ENCODE peak calls at places on chromosome 18, in six cellular contexts. J, D, E, Q, I and G are unnamed samples.

GRCh38 chr18:12236934-12237832 is 17.0 kb upstream of the CIDEA start:
- DNase-seq in J (peak), D (peak), E (peak), Q (peak), I (peak), G (peak)

GRCh38 chr18:48613589-48613988 is 74.8 kb downstream of the CTIF start:
- DNase-seq in J (no peak), D (no peak), E (no peak), Q (no peak), I (peak), G (peak)

GRCh38 chr18:36297419-36298112 is at the start of gene FHOD3:
- DNase-seq in J (peak), D (no peak), E (peak), Q (peak), I (peak), G (peak)

GRCh38 chr18:40877096-40877495 is 1077.9 kb upstream of the PIK3C3 start:
- DNase-seq in J (no peak), D (no peak), E (no peak), Q (no peak), I (no peak), G (no peak)

GRCh38 chr18:79515331-79515730 is 119.6 kb downstream of the NFATC1 start:
- DNase-seq in J (no peak), D (peak), E (no peak), Q (no peak), I (no peak), G (no peak)

GRCh38 chr18:13406049-13406615 is 187.6 kb downstream of the LDLRAD4 start:
- DNase-seq in J (no peak), D (peak), E (no peak), Q (no peak), I (no peak), G (no peak)

GRCh38 chr18:2143666-2144065 is 427.6 kb downstream of the METTL4 start:
- DNase-seq in J (no peak), D (no peak), E (no peak), Q (no peak), I (no peak), G (no peak)

GRCh38 chr18:74796928-74797576 is 199.4 kb downstream of the ZNF407 start:
- DNase-seq in J (no peak), D (no peak), E (peak), Q (no peak), I (no peak), G (no peak)

GRCh38 chr18:49072524-49072934 is 121.8 kb upstream of the SMAD7 start:
- DNase-seq in J (no peak), D (no peak), E (no peak), Q (peak), I (no peak), G (no peak)

GRCh38 chr18:7598167-7599062 is 31.3 kb downstream of the PTPRM start:
- DNase-seq in J (no peak), D (no peak), E (no peak), Q (no peak), I (no peak), G (no peak)

GRCh38 chr18:59265246-59266018 is 7.8 kb downstream of the RAX start:
- DNase-seq in J (no peak), D (no peak), E (no peak), Q (peak), I (no peak), G (no peak)

GRCh38 chr18:32553640-32554039 is 83.0 kb upstream of the GAREM1 start:
- DNase-seq in J (no peak), D (no peak), E (no peak), Q (no peak), I (no peak), G (no peak)

GRCh38 chr18:551404-552061 is 28.6 kb upstream of the CETN1 start:
- DNase-seq in J (no peak), D (no peak), E (no peak), Q (no peak), I (no peak), G (no peak)

GRCh38 chr18:78145096-78145495 is 834.5 kb upstream of the SALL3 start:
- DNase-seq in J (no peak), D (no peak), E (no peak), Q (no peak), I (no peak), G (no peak)

GRCh38 chr18:40356153-40356552 is 1598.9 kb upstream of the PIK3C3 start:
- DNase-seq in J (no peak), D (no peak), E (no peak), Q (no peak), I (no peak), G (no peak)

GRCh38 chr18:70499218-70499691 is 210.4 kb downstream of the SOCS6 start:
- DNase-seq in J (peak), D (peak), E (no peak), Q (no peak), I (no peak), G (no peak)

GRCh38 chr18:37298816-37299215 is 266.8 kb downstream of the CELF4 start:
- DNase-seq in J (no peak), D (no peak), E (no peak), Q (no peak), I (no peak), G (no peak)

GRCh38 chr18:32289480-32290075 is 99.7 kb downstream of the MEP1B start:
- DNase-seq in J (no peak), D (no peak), E (no peak), Q (no peak), I (peak), G (peak)

GRCh38 chr18:68177807-68178702 is 536.9 kb downstream of the TMX3 start:
- DNase-seq in J (no peak), D (no peak), E (no peak), Q (no peak), I (no peak), G (no peak)

GRCh38 chr18:64720781-64721464 is 572.0 kb upstream of the LINC00305 start:
- DNase-seq in J (no peak), D (no peak), E (peak), Q (no peak), I (peak), G (no peak)

GRCh38 chr18:9835112-9835755 is 50.5 kb upstream of the TXNDC2 start:
- DNase-seq in J (no peak), D (no peak), E (no peak), Q (no peak), I (no peak), G (no peak)

GRCh38 chr18:79574938-79575525 is 104.6 kb upstream of the CTDP1 start:
- DNase-seq in J (no peak), D (peak), E (no peak), Q (no peak), I (peak), G (peak)

GRCh38 chr18:13318644-13319501 is 100.3 kb downstream of the LDLRAD4 start:
- DNase-seq in J (no peak), D (no peak), E (no peak), Q (no peak), I (no peak), G (no peak)

GRCh38 chr18:36757081-36757480 is 71.7 kb downstream of the TPGS2 start:
- DNase-seq in J (no peak), D (no peak), E (no peak), Q (peak), I (no peak), G (no peak)

GRCh38 chr18:28637897-28638296 is 461.0 kb upstream of the CDH2 start:
- DNase-seq in J (no peak), D (no peak), E (no peak), Q (no peak), I (no peak), G (no peak)

GRCh38 chr18:903703-904102 is 968 bp upstream of the ADCYAP1 start:
- DNase-seq in J (no peak), D (peak), E (peak), Q (peak), I (no peak), G (peak)

GRCh38 chr18:67669993-67670671 is 153.6 kb upstream of the DSEL start:
- DNase-seq in J (no peak), D (no peak), E (no peak), Q (no peak), I (no peak), G (no peak)

GRCh38 chr18:45290364-45290763 is 324.9 kb upstream of the SLC14A2 start:
- DNase-seq in J (no peak), D (no peak), E (no peak), Q (no peak), I (no peak), G (no peak)

GRCh38 chr18:40037386-40037785 is 1917.6 kb upstream of the PIK3C3 start:
- DNase-seq in J (no peak), D (no peak), E (no peak), Q (no peak), I (no peak), G (no peak)

GRCh38 chr18:56516769-56517168 is 121.6 kb downstream of the TXNL1 start:
- DNase-seq in J (no peak), D (no peak), E (no peak), Q (no peak), I (no peak), G (no peak)

GRCh38 chr18:58581265-58581664 is 47.6 kb downstream of the ALPK2 start:
- DNase-seq in J (no peak), D (no peak), E (no peak), Q (no peak), I (no peak), G (no peak)

GRCh38 chr18:21452808-21453511 is 147.5 kb downstream of the ESCO1 start:
- DNase-seq in J (no peak), D (no peak), E (no peak), Q (no peak), I (no peak), G (no peak)

GRCh38 chr18:50875966-50876536 is 2.9 kb upstream of the ME2 start:
- DNase-seq in J (no peak), D (no peak), E (no peak), Q (no peak), I (peak), G (no peak)

GRCh38 chr18:59140287-59140885 is 702 bp downstream of the SEC11C start:
- DNase-seq in J (no peak), D (no peak), E (peak), Q (peak), I (peak), G (no peak)

GRCh38 chr18:9949315-9949714 is 35.5 kb downstream of the VAPA start:
- DNase-seq in J (no peak), D (no peak), E (no peak), Q (no peak), I (no peak), G (no peak)

GRCh38 chr18:31992836-31993575 is 25.6 kb upstream of the RNF125 start:
- DNase-seq in J (no peak), D (no peak), E (no peak), Q (no peak), I (no peak), G (no peak)

GRCh38 chr18:24427484-24427883 is 1.0 kb downstream of the IMPACT start:
- DNase-seq in J (no peak), D (no peak), E (no peak), Q (no peak), I (no peak), G (no peak)

GRCh38 chr18:24428709-24429108 is 2.2 kb downstream of the IMPACT start:
- DNase-seq in J (no peak), D (no peak), E (no peak), Q (no peak), I (no peak), G (no peak)

GRCh38 chr18:24426073-24426397 is 435 bp upstream of the IMPACT start:
- DNase-seq in J (no peak), D (no peak), E (no peak), Q (no peak), I (no peak), G (no peak)

GRCh38 chr18:24429188-24429587 is 2.7 kb downstream of the IMPACT start:
- DNase-seq in J (no peak), D (no peak), E (no peak), Q (no peak), I (no peak), G (no peak)

GRCh38 chr18:24426398-24427294 is at the start of gene IMPACT:
- DNase-seq in J (peak), D (peak), E (peak), Q (peak), I (peak), G (peak)
- TF ChIP-seq POLR2A in J (no peak), D (no peak), E (peak), Q (peak), I (no peak), G (peak)

DNA sequence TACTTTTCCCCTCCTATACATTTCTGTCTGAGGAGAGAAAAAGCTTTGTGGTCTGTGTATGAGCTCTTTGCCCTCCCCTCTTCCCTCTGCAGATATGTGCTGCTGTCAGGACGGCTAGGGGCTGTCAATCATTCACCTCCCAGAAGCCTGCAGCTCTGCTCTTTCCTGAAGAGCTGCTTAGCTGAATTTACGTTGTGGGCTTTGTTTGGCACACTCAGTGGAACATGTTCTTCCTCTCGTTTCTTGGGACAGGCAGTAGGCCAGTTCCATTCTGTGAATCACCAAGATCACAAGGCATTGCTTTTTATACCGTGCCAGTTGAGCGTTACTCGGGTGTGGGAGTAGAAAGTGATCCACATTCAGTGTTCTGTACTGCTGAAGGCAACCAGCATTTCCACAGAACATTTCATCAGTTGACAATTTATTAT is 136.7 kb downstream of the LAMA3 start:
- DNase-seq in J (no peak), D (no peak), E (no peak), Q (no peak), I (peak), G (peak)
- TF ChIP-seq POLR2A in J (no peak), D (no peak), E (no peak), Q (no peak), I (no peak), G (no peak)

GRCh38 chr18:76493213-76494107 is 1.6 kb downstream of the ZNF516 start:
- DNase-seq in J (no peak), D (no peak), E (peak), Q (peak), I (no peak), G (peak)
- TF ChIP-seq POLR2A in J (no peak), D (no peak), E (peak), Q (no peak), I (no peak), G (peak)

DNA sequence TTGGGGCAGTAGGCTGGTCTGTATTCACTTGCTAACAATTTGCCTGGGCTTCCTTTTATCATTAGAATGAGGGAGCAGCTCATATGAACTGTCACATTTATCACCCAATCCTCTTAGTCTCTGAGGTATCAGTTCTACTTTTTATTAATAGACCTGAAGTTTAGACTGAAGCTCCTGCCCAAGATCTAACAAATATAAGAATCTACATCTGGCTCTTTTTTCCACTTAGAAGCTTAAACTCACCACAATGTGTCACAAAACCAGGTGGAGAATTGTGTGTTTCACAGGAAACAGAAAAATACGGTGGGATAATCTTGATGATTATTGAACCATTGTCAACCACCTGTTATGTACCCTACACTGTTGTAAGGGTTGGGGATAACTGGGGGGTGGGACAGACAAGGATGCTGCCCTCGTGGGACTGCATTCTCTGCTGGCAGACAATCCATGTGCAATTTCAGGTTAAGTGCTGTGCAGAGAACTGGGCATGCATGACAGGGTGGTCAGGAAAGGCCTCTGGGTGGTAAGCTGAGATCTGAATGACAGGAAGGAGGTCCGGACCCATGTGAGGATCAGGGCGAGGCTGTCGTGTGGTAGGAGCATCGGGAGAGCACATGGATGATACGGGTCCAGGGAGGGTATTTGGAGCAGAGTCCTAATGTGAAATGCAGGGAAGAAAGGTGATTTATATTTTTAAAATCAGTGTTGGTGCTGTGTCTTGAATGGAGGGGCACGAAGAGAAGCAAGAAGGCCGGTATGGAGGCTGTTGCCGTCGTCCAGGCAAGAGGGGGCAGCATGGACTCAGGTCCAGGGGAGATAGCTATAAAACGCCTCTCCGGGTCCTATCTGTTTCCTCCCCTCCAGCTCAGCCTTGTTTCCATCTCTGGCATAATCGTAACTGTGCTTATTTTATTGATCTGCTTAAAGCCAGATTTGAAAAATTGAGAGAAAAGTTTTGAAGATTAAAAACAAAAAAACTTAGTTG is 17.6 kb downstream of the MYL12B start:
- DNase-seq in J (no peak), D (no peak), E (no peak), Q (no peak), I (no peak), G (no peak)
- TF ChIP-seq POLR2A in J (peak), D (no peak), E (no peak), Q (no peak), I (no peak), G (no peak)

DNA sequence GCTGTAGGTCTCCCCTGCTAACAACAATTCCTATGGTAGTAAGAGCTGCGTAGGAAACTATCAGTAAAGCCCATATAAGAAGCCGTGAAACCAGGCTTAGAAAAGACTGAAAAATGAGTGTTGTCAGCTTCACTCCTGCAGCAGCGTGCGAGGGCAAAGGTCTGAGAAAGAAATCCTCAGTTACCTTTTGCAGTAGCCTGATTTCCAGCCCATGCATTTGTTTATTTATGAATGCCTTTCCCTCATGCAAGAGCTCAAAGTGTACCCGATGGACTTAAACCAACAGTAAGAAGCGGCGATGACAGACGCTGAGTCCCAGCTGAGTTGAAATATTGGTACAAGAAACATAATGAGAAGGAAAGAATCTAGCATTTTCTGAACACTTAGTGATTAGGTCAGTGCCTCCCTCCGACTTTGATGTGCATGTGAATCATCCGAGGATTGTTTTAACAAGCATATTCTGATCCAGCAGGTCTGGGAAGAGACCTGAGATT is 15.0 kb upstream of the POLI start:
- DNase-seq in J (no peak), D (no peak), E (peak), Q (no peak), I (no peak), G (no peak)
- TF ChIP-seq POLR2A in J (no peak), D (no peak), E (peak), Q (no peak), I (no peak), G (no peak)

GRCh38 chr18:11005528-11005927 is 143.8 kb downstream of the PIEZO2 start:
- DNase-seq in J (no peak), D (no peak), E (peak), Q (no peak), I (peak), G (peak)
- TF ChIP-seq POLR2A in J (no peak), D (no peak), E (no peak), Q (no peak), I (no peak), G (no peak)

GRCh38 chr18:14922965-14923565 is 175.1 kb downstream of the ANKRD30B start:
- DNase-seq in J (no peak), D (no peak), E (no peak), Q (no peak), I (no peak), G (no peak)
- TF ChIP-seq POLR2A in J (no peak), D (no peak), E (no peak), Q (no peak), I (no peak), G (no peak)